ENCODE peak calls at places on chromosomes 16 and 17, in nine cellular contexts. T is transverse colon, Z is A549, K is sigmoid colon, G is ovary, O is tibial nerve, I is SK-N-SH, L is stomach, U is HepG2. P is an unnamed sample.

GRCh38 chr16:62899737-62900136 is 863.5 kb upstream of the CDH8 start:
- DNase-seq in T (no peak), Z (no peak), K (no peak), G (no peak), O (no peak), I (no peak), L (no peak), U (no peak), P (no peak)

GRCh38 chr17:28071891-28072606 is 29.6 kb downstream of the NLK start:
- DNase-seq in T (no peak), Z (no peak), K (no peak), G (no peak), O (no peak), I (no peak), L (no peak), U (no peak), P (no peak)

GRCh38 chr17:75110307-75110937 is 653 bp downstream of the ARMC7 start:
- DNase-seq in T (peak; percentile 51), Z (no peak), K (no peak), G (no peak), O (no peak), I (no peak), L (peak; percentile 47), U (no peak), P (no peak)

GRCh38 chr17:70332356-70332755 is 163.0 kb downstream of the KCNJ2 start:
- DNase-seq in T (peak; percentile 34), Z (no peak), K (no peak), G (no peak), O (no peak), I (no peak), L (no peak), U (no peak), P (no peak)

GRCh38 chr16:1770328-1771071 is 843 bp downstream of the NME3 start:
- DNase-seq in T (peak; percentile 75), Z (no peak), K (peak; percentile 92), G (peak; percentile 83), O (peak; percentile 44), I (peak; percentile 76), L (peak; percentile 76), U (no peak), P (no peak)

GRCh38 chr17:47959825-47960655 is 2.4 kb upstream of the PRR15L start:
- DNase-seq in T (peak; percentile 88), Z (no peak), K (no peak), G (no peak), O (no peak), I (no peak), L (peak; percentile 78), U (no peak), P (no peak)

GRCh38 chr16:84806256-84806889 is 13.4 kb upstream of the CRISPLD2 start:
- DNase-seq in T (no peak), Z (peak; percentile 52), K (peak; percentile 81), G (no peak), O (no peak), I (peak; percentile 86), L (peak; percentile 42), U (no peak), P (no peak)

GRCh38 chr17:30092886-30093285 is 23.7 kb upstream of the NSRP1 start:
- DNase-seq in T (no peak), Z (no peak), K (no peak), G (no peak), O (no peak), I (no peak), L (no peak), U (no peak), P (no peak)

GRCh38 chr16:10805362-10805761 is 13.2 kb downstream of the TVP23A start:
- DNase-seq in T (no peak), Z (no peak), K (no peak), G (no peak), O (no peak), I (no peak), L (no peak), U (no peak), P (no peak)

GRCh38 chr16:10806698-10807097 is 11.9 kb downstream of the TVP23A start:
- DNase-seq in T (no peak), Z (no peak), K (no peak), G (no peak), O (no peak), I (no peak), L (no peak), U (no peak), P (no peak)

GRCh38 chr16:10808218-10808617 is 10.4 kb downstream of the TVP23A start:
- DNase-seq in T (no peak), Z (no peak), K (no peak), G (no peak), O (no peak), I (no peak), L (no peak), U (no peak), P (no peak)

GRCh38 chr16:10809706-10810105 is 8.9 kb downstream of the TVP23A start:
- DNase-seq in T (no peak), Z (no peak), K (no peak), G (no peak), O (no peak), I (no peak), L (no peak), U (no peak), P (no peak)

GRCh38 chr16:10808850-10809249 is 9.7 kb downstream of the TVP23A start:
- DNase-seq in T (no peak), Z (no peak), K (no peak), G (no peak), O (no peak), I (no peak), L (no peak), U (no peak), P (no peak)
- TF ChIP-seq EP300 in T (no peak), Z (no peak), K (no peak), G (no peak), O (no peak), I (no peak), L (no peak), U (no peak), P (no peak)

DNA sequence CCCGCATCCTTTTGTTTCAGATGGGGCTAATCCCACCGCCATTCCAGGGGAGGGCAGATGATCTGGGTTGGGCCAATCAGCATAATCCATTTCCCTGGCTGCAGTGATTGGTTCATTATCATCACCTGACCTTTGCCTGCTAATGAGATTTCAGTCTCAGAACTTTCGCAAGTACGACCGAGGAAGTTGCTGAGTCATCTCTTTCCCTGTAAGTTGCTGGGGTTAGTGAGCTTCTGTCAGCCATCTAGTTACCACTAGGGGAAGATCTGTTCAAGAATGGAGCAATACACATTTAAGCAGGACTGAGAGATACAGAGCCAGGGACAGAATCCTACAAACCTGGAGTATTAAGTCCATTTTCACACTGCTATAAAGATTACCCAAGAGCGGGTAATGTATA is 65.3 kb upstream of the NUDT7 start:
- DNase-seq in T (no peak), Z (no peak), K (no peak), G (no peak), O (no peak), I (no peak), L (no peak), U (peak; percentile 20), P (no peak)
- TF ChIP-seq CTCF in T (no peak), Z (no peak), K (no peak), G (no peak), O (no peak), I (no peak), L (no peak), U (no peak), P (no peak)

GRCh38 chr16:75256871-75257343 is 5.5 kb upstream of the BCAR1 start:
- DNase-seq in T (peak; percentile 46), Z (no peak), K (peak; percentile 75), G (peak; percentile 41), O (no peak), I (peak; percentile 86), L (peak; percentile 32), U (no peak), P (no peak)

GRCh38 chr16:75257886-75258806 is 6.7 kb upstream of the BCAR1 start:
- DNase-seq in T (no peak), Z (no peak), K (peak; percentile 61), G (no peak), O (no peak), I (no peak), L (no peak), U (no peak), P (no peak)

GRCh38 chr16:75258807-75259141 is 7.3 kb upstream of the BCAR1 start:
- DNase-seq in T (no peak), Z (no peak), K (no peak), G (no peak), O (no peak), I (peak; percentile 52), L (no peak), U (no peak), P (no peak)

GRCh38 chr16:75254359-75254837 is 3.0 kb upstream of the BCAR1 start:
- DNase-seq in T (peak; percentile 41), Z (peak; percentile 91), K (peak; percentile 66), G (no peak), O (no peak), I (peak; percentile 48), L (no peak), U (no peak), P (no peak)

DNA sequence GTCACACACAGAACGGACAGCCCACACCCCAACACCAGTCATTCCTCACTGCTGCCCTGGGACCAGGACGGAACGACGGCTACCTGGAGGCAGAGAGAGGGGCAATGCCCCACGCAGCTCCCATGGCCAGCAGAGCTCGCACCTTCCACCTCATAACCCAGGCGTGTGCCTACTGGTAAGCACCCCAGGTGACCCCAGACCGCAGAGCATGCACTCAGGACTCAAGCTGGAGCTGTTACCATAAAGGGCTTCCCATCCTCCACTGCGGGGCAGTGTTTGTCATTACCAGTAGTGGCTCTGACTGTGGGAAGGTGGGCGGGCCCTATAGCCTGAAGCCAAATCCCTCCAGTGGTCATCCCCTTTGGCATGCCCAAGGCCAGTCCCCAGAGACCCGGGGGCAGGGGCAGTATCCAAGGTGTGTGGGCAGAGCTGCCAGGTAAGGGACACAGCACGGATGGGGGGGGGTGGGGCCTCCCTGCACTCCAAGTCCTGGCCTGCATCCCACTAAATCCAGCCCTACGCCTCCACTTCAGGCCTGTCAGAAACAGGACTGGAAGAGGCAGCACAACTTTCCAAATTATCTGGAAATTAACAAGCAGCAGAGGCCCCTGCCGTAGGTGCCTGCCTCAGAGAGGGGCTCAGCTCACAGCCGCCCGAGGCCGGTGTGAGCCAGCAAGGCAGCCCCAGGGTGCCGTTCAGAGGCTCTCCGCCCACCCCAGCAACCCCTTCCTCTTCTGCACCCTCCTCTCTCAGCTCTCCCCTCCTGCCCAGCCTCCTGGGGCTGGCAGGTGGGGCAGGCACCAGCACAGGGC is 4.8 kb upstream of the BCAR1 start:
- DNase-seq in T (no peak), Z (no peak), K (peak; percentile 70), G (no peak), O (no peak), I (no peak), L (peak; percentile 28), U (peak; percentile 88), P (no peak)
- TF ChIP-seq EP300 in T (no peak), Z (no peak), K (no peak), G (no peak), O (no peak), I (no peak), L (no peak), U (no peak), P (no peak)

DNA sequence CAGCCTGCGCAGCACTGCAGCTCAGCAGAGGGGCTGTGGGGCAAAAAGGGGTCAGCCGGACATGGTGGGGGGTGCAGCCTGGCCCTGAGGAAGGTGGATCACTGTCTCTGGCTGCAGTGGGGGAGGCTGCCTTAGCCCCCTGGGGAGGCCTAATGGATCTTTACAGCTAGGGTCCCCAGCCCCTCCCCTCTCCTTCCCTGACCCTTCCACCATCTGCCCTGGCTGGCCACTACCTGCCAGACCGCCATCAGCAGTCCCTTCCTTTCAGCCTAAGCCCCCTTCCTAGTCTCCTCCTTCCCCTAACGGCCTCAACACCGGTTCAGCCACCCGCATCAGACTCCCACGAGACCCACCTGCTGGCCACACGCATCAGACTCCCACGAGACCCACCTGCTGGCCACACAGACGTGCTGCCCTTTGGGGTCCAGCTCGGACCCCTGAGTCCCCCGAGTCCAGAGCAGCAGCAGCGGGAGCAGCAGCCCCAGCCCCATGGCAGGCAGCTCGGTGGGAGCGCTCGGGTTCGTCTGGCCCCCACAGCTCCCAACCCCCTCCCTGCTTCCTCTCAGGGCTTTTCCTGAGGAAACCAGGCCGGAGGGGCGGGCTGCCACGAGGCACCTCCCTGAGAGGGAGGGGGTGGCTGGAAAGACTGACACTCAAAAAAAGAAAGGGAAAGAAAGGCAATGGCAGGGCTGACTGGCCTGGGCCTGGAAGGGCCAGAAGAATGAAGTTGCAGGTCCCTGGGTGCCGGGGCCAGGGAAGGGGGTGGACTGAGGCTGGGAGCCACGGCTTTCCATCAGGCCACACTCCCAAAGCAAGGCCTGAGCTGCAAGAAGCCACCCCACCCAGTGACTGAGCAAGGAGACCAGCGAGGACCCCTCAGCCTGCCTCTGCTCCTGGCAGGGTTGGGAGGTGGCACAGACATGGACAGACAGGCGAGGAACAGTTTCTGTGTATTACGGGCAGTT is at the start of gene SCARF1:
- DNase-seq in T (no peak), Z (no peak), K (peak; percentile 79), G (no peak), O (peak; percentile 31), I (no peak), L (no peak), U (no peak), P (no peak)
- TF ChIP-seq CTCF in T (no peak), Z (no peak), K (no peak), G (no peak), O (no peak), I (no peak), L (no peak), U (no peak), P (no peak)